ENCODE peak calls at places on chromosomes 12 and 14, in eight cellular contexts. O is NCI-H1417; S is CD4-positive, alpha-beta T cell; C is renal cortical epithelial cell; U is type B pancreatic cell; J is stomach; Q is EH; G is COR-L47. I is an unnamed sample.

GRCh38 chr14:50395448-50395847 is 1.2 kb downstream of the CDKL1 start:
- DNase-seq in O (no peak), S (no peak), C (peak), U (no peak), J (no peak), Q (peak), G (no peak), I (no peak)

GRCh38 chr12:116390656-116391335 is 113.3 kb upstream of the MED13L start:
- DNase-seq in O (no peak), S (no peak), C (no peak), U (no peak), J (peak), Q (peak), G (no peak), I (no peak)

GRCh38 chr12:21780786-21781185 is 6.3 kb upstream of the KCNJ8 start:
- DNase-seq in O (no peak), S (no peak), C (peak), U (no peak), J (no peak), Q (no peak), G (no peak), I (no peak)

GRCh38 chr12:52903285-52903854 is 1.5 kb downstream of the KRT8 start:
- DNase-seq in O (peak), S (peak), C (peak), U (peak), J (peak), Q (peak), G (peak), I (no peak)

GRCh38 chr12:105256921-105257320 is 20.9 kb upstream of the APPL2 start:
- DNase-seq in O (no peak), S (no peak), C (peak), U (no peak), J (no peak), Q (peak), G (no peak), I (no peak)

GRCh38 chr12:62686938-62687337 is 220.3 kb downstream of the MON2 start:
- DNase-seq in O (no peak), S (no peak), C (no peak), U (no peak), J (no peak), Q (peak), G (no peak), I (no peak)

GRCh38 chr14:50060871-50061663 is 55.3 kb downstream of the VCPKMT start:
- DNase-seq in O (no peak), S (no peak), C (peak), U (no peak), J (no peak), Q (peak), G (peak), I (no peak)

GRCh38 chr12:109191621-109192250 is 75.3 kb downstream of the ACACB start:
- DNase-seq in O (no peak), S (no peak), C (peak), U (no peak), J (no peak), Q (peak), G (no peak), I (no peak)

GRCh38 chr12:51189790-51190355 is 16.9 kb upstream of the TFCP2 start:
- DNase-seq in O (no peak), S (no peak), C (no peak), U (no peak), J (no peak), Q (no peak), G (no peak), I (no peak)

GRCh38 chr14:76413962-76414665 is 38.2 kb downstream of the ESRRB start:
- DNase-seq in O (no peak), S (no peak), C (no peak), U (no peak), J (no peak), Q (no peak), G (no peak), I (no peak)

GRCh38 chr12:14756331-14757143 is 46.7 kb downstream of the WBP11 start:
- DNase-seq in O (no peak), S (no peak), C (no peak), U (no peak), J (peak), Q (peak), G (no peak), I (no peak)

GRCh38 chr12:25320123-25321006 is 69.6 kb upstream of the KRAS start:
- DNase-seq in O (no peak), S (no peak), C (no peak), U (no peak), J (no peak), Q (peak), G (no peak), I (no peak)

GRCh38 chr12:47041327-47041726 is 38.1 kb upstream of the PCED1B start:
- DNase-seq in O (no peak), S (no peak), C (no peak), U (no peak), J (no peak), Q (no peak), G (no peak), I (no peak)

GRCh38 chr12:75892779-75893408 is 138.7 kb downstream of the PHLDA1 start:
- DNase-seq in O (no peak), S (no peak), C (peak), U (no peak), J (no peak), Q (peak), G (no peak), I (no peak)

GRCh38 chr12:120584343-120585149 is 3.3 kb upstream of the POP5 start:
- DNase-seq in O (peak), S (peak), C (no peak), U (no peak), J (peak), Q (peak), G (peak), I (no peak)

GRCh38 chr12:3489057-3489456 is 1.9 kb upstream of the PRMT8 start:
- DNase-seq in O (no peak), S (no peak), C (no peak), U (no peak), J (no peak), Q (peak), G (no peak), I (no peak)